ENCODE peak calls at places on chromosomes 6 and 20, in four cellular contexts. H, D, Y and A are unnamed samples. For H3K9me1, the result is how much of the 10 kb centered on the place peaks cover.

GRCh38 chr20:17636523-17637412 is 45.3 kb downstream of the RRBP1 start:
- DNase-seq in H (no peak), D (no peak), Y (no peak), A (no peak)

GRCh38 chr6:44053760-44054556 is 73.3 kb downstream of the MRPL14 start:
- DNase-seq in H (peak), D (peak), Y (no peak), A (no peak)

GRCh38 chr6:169225131-169225576 is 28.5 kb downstream of the THBS2 start:
- DNase-seq in H (no peak), D (no peak), Y (no peak), A (no peak)

GRCh38 chr20:25341716-25342680 is 48.6 kb downstream of the ABHD12 start:
- DNase-seq in H (peak), D (no peak), Y (no peak), A (peak)

GRCh38 chr6:154127638-154128037 is 88.6 kb downstream of the OPRM1 start:
- DNase-seq in H (no peak), D (peak), Y (no peak), A (no peak)

GRCh38 chr6:2968600-2969135 is 2.7 kb downstream of the SERPINB6 start:
- DNase-seq in H (no peak), D (no peak), Y (no peak), A (no peak)

GRCh38 chr6:149904661-149905370 is 6.9 kb upstream of the RAET1E start:
- DNase-seq in H (no peak), D (no peak), Y (no peak), A (no peak)

GRCh38 chr20:38617011-38617829 is 15.6 kb downstream of the ARHGAP40 start:
- DNase-seq in H (peak), D (no peak), Y (no peak), A (no peak)

GRCh38 chr6:9623985-9624384 is 790.9 kb downstream of the TFAP2A start:
- DNase-seq in H (peak), D (peak), Y (no peak), A (no peak)

GRCh38 chr6:169905041-169905807 is 153.8 kb downstream of the ERMARD start:
- DNase-seq in H (peak), D (peak), Y (no peak), A (no peak)

DNA sequence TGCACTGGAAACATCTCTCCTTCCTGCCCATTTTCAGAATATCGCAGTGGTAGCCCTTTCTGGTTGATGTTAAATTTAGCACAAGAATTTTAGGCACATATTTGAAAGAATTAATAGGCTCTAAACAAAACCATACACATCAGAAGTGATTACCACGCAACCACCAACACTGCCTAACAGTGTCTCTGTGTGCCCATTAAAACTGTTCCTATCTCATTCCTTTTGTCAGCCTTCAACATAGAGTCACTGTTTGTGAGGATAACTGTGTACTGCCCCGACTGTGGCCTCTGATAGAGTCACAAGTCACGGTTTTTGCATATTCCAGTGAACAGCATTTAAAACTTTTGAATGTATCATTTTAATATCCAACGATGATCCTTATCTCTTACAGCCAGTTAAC is 116.8 kb upstream of the TNFAIP3 start:
- DNase-seq in H (no peak), D (no peak), Y (no peak), A (no peak)
- H3K9me1 ChIP-seq in H (under half), D (under half), Y (under half), A (under half)

GRCh38 chr20:31948008-31948407 is 3.8 kb downstream of the PDRG1 start:
- DNase-seq in H (no peak), D (no peak), Y (no peak), A (no peak)

GRCh38 chr20:31951530-31952453 is at the start of gene PDRG1:
- DNase-seq in H (peak), D (peak), Y (peak), A (peak)

GRCh38 chr20:31951203-31951529 is 680 bp downstream of the PDRG1 start:
- DNase-seq in H (no peak), D (no peak), Y (no peak), A (no peak)

GRCh38 chr20:31953749-31954148 is 1.9 kb upstream of the PDRG1 start:
- DNase-seq in H (no peak), D (no peak), Y (no peak), A (no peak)

GRCh38 chr20:31949877-31950646 is 1.8 kb downstream of the PDRG1 start:
- DNase-seq in H (no peak), D (no peak), Y (peak), A (no peak)
- H3K9me1 ChIP-seq in H (under half), D (under half), Y (under half), A (under half)

GRCh38 chr6:16493112-16493511 is 254.7 kb downstream of the GMPR start:
- DNase-seq in H (no peak), D (no peak), Y (no peak), A (no peak)

GRCh38 chr6:16496982-16497823 is 258.8 kb downstream of the GMPR start:
- DNase-seq in H (peak), D (no peak), Y (no peak), A (no peak)

GRCh38 chr6:16496210-16496609 is 257.8 kb downstream of the GMPR start:
- DNase-seq in H (no peak), D (no peak), Y (peak), A (no peak)

GRCh38 chr6:16493802-16494201 is 255.4 kb downstream of the GMPR start:
- DNase-seq in H (no peak), D (no peak), Y (no peak), A (no peak)

GRCh38 chr6:16494781-16495180 is 256.4 kb downstream of the GMPR start:
- DNase-seq in H (peak), D (no peak), Y (no peak), A (no peak)
- H3K9me1 ChIP-seq in H (under half), D (under half), Y (under half), A (under half)

DNA sequence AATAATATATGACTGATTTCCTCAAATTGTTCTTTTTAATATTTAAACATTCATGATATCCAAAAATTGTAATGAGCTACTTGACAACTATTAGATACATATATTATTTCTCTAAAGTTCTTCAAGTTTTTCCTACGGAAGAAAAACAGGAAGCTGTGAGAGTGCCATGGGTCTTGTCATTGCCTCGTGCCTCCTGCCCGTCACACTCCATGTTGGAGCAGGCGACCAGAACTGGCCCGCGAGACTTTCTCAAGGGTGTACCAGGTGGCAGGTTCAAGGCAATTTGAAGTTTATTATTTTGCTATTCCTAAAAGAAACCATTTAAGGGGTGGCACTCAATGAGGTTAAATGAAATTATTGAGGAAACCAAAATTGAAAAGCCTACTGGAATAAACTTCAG is 337.2 kb downstream of the HACE1 start:
- DNase-seq in H (no peak), D (peak), Y (no peak), A (no peak)
- H3K9me1 ChIP-seq in H (under half), D (under half), Y (under half), A (under half)

GRCh38 chr6:84081222-84081621 is 47.6 kb downstream of the MRAP2 start:
- DNase-seq in H (no peak), D (no peak), Y (no peak), A (no peak)

GRCh38 chr6:84086545-84087429 is 53.2 kb downstream of the MRAP2 start:
- DNase-seq in H (no peak), D (no peak), Y (peak), A (no peak)

GRCh38 chr6:84077645-84078044 is 44.1 kb downstream of the MRAP2 start:
- DNase-seq in H (no peak), D (no peak), Y (no peak), A (no peak)

GRCh38 chr6:84078335-84078734 is 44.8 kb downstream of the MRAP2 start:
- DNase-seq in H (no peak), D (no peak), Y (no peak), A (no peak)

GRCh38 chr6:84082693-84083265 is 49.2 kb downstream of the MRAP2 start:
- DNase-seq in H (no peak), D (no peak), Y (no peak), A (no peak)
- H3K9me1 ChIP-seq in H (under half), D (under half), Y (under half), A (under half)

GRCh38 chr6:14146459-14147096 is 29.0 kb downstream of the CD83 start:
- DNase-seq in H (no peak), D (no peak), Y (no peak), A (no peak)
- H3K9me1 ChIP-seq in H (under half), D (under half), Y (under half), A (under half)

GRCh38 chr20:33030569-33030968 is 879 bp upstream of the BPIFB6 start:
- DNase-seq in H (no peak), D (no peak), Y (no peak), A (no peak)
- H3K9me1 ChIP-seq in H (under half), D (under half), Y (under half), A (under half)

GRCh38 chr6:143872211-143872610 is 7.9 kb downstream of the ZC2HC1B start:
- DNase-seq in H (peak), D (no peak), Y (no peak), A (no peak)
- H3K9me1 ChIP-seq in H (under half), D (under half), Y (under half), A (under half)